ENCODE peak calls at places on chromosomes 3 and 15, in six cellular contexts. R is CD8-positive, alpha-beta memory T cell; T is CD4-positive, CD25-positive, alpha-beta regulatory T cell; H is Kasumi-1; L is endothelial cell; K is left cardiac atrium. S is an unnamed sample.

GRCh38 chr3:113601240-113601639 is 68.9 kb downstream of the SIDT1 start:
- DNase-seq in R (no peak), T (no peak), H (no peak), L (no peak), K (no peak), S (no peak)

GRCh38 chr15:60237411-60237810 is 160.4 kb downstream of the ANXA2 start:
- DNase-seq in R (no peak), T (no peak), H (no peak), L (no peak), K (no peak), S (no peak)

GRCh38 chr15:31255732-31256384 is 70.8 kb upstream of the KLF13 start:
- DNase-seq in R (no peak), T (no peak), H (no peak), L (no peak), K (no peak), S (no peak)

GRCh38 chr3:189961525-189962161 is 159.1 kb downstream of the P3H2 start:
- DNase-seq in R (peak), T (peak), H (peak), L (peak), K (peak), S (peak)

GRCh38 chr3:168088106-168088722 is 7.5 kb downstream of the GOLIM4 start:
- DNase-seq in R (no peak), T (no peak), H (peak), L (peak), K (no peak), S (no peak)

GRCh38 chr3:8622873-8623725 is 21.5 kb downstream of the SSUH2 start:
- DNase-seq in R (no peak), T (peak), H (peak), L (peak), K (peak), S (peak)

GRCh38 chr3:194481103-194481502 is 5.7 kb downstream of the ATP13A3 start:
- DNase-seq in R (no peak), T (no peak), H (no peak), L (no peak), K (no peak), S (no peak)

GRCh38 chr3:184395320-184395660 is 15.4 kb downstream of the CHRD start:
- DNase-seq in R (no peak), T (no peak), H (no peak), L (no peak), K (no peak), S (no peak)

GRCh38 chr15:98713585-98714001 is 65.3 kb downstream of the IGF1R start:
- DNase-seq in R (peak), T (no peak), H (no peak), L (peak), K (peak), S (no peak)

GRCh38 chr3:40770046-40770445 is 245.3 kb downstream of the ZNF621 start:
- DNase-seq in R (no peak), T (no peak), H (peak), L (no peak), K (no peak), S (no peak)

GRCh38 chr3:51691021-51691420 is 15.8 kb upstream of the GRM2 start:
- DNase-seq in R (no peak), T (no peak), H (no peak), L (no peak), K (no peak), S (no peak)

GRCh38 chr15:100285641-100286295 is 56.0 kb downstream of the ADAMTS17 start:
- DNase-seq in R (no peak), T (no peak), H (no peak), L (no peak), K (no peak), S (no peak)

GRCh38 chr3:70049761-70050160 is 50.2 kb downstream of the SAMMSON start:
- DNase-seq in R (no peak), T (no peak), H (no peak), L (no peak), K (no peak), S (no peak)

GRCh38 chr15:26841941-26842340 is 24.9 kb upstream of the GABRA5 start:
- DNase-seq in R (no peak), T (no peak), H (no peak), L (no peak), K (no peak), S (no peak)

GRCh38 chr3:22269827-22270226 is 518.8 kb upstream of the ZNF385D start:
- DNase-seq in R (no peak), T (no peak), H (no peak), L (no peak), K (no peak), S (peak)

GRCh38 chr3:176776622-176777021 is 420.7 kb downstream of the TBL1XR1 start:
- DNase-seq in R (no peak), T (no peak), H (no peak), L (no peak), K (no peak), S (no peak)

GRCh38 chr3:157098121-157098822 is 61.7 kb downstream of the CCNL1 start:
- DNase-seq in R (no peak), T (no peak), H (no peak), L (no peak), K (no peak), S (no peak)

GRCh38 chr3:11312139-11312538 is 39.9 kb downstream of the ATG7 start:
- DNase-seq in R (no peak), T (no peak), H (no peak), L (no peak), K (no peak), S (no peak)

GRCh38 chr3:45964139-45964538 is 20.9 kb downstream of the CXCR6 start:
- DNase-seq in R (no peak), T (no peak), H (no peak), L (no peak), K (no peak), S (no peak)

GRCh38 chr3:12750658-12751071 is 8.4 kb downstream of the TMEM40 start:
- DNase-seq in R (no peak), T (no peak), H (no peak), L (no peak), K (no peak), S (peak)

GRCh38 chr3:124810970-124811369 is 76.2 kb downstream of the ITGB5 start:
- DNase-seq in R (no peak), T (no peak), H (no peak), L (no peak), K (no peak), S (no peak)

S was measured in HFF-Myc.